ENCODE peak calls at places on chromosomes 13 and 19, in five cellular contexts. G is HCT116, O is gastrocnemius medialis, I is BE2C, U is astrocyte. E is an unnamed sample.
A peak's percentile ranks its signal among the peaks of the same experiment; 100 is the strongest.

GRCh38 chr19:49361438-49362047 is 673 bp downstream of the TEAD2 start:
- DNase-seq in O (peak; percentile 45), U (peak; percentile 65), G (peak; percentile 56), I (peak; percentile 67), E (no peak)

GRCh38 chr13:33057019-33057785 is 41.0 kb downstream of the KL start:
- DNase-seq in I (peak; percentile 29), G (no peak), O (no peak), U (no peak), E (no peak)

GRCh38 chr19:11377237-11377636 is 2.8 kb downstream of the SWSAP1 start:
- DNase-seq in O (peak; percentile 25), I (peak; percentile 37), G (no peak), U (peak; percentile 86), E (no peak)

GRCh38 chr19:5621311-5621944 is 1.1 kb downstream of the SAFB2 start:
- DNase-seq in G (no peak), I (no peak), O (peak; percentile 30), U (no peak), E (no peak)

GRCh38 chr13:76823969-76824368 is 62.2 kb downstream of the KCTD12 start:
- DNase-seq in G (no peak), O (no peak), U (no peak), I (no peak), E (no peak)

GRCh38 chr13:56515441-56515840 is 625.3 kb upstream of the PRR20A start:
- DNase-seq in G (no peak), U (no peak), I (no peak), O (no peak), E (no peak)

GRCh38 chr19:6556043-6556449 is 25.2 kb downstream of the TNFSF9 start:
- DNase-seq in G (no peak), I (no peak), U (no peak), O (no peak), E (no peak)

GRCh38 chr13:71968025-71968424 is 101.0 kb upstream of the DACH1 start:
- DNase-seq in U (peak; percentile 4), O (no peak), I (no peak), G (no peak), E (no peak)

GRCh38 chr19:50646074-50646807 is 3.0 kb upstream of the C19orf81 start:
- DNase-seq in U (no peak), O (no peak), G (peak; percentile 48), I (peak; percentile 64), E (no peak)

GRCh38 chr13:55160911-55161310 is 1979.8 kb upstream of the PRR20A start:
- DNase-seq in O (no peak), G (no peak), U (no peak), I (no peak), E (no peak)

DNA sequence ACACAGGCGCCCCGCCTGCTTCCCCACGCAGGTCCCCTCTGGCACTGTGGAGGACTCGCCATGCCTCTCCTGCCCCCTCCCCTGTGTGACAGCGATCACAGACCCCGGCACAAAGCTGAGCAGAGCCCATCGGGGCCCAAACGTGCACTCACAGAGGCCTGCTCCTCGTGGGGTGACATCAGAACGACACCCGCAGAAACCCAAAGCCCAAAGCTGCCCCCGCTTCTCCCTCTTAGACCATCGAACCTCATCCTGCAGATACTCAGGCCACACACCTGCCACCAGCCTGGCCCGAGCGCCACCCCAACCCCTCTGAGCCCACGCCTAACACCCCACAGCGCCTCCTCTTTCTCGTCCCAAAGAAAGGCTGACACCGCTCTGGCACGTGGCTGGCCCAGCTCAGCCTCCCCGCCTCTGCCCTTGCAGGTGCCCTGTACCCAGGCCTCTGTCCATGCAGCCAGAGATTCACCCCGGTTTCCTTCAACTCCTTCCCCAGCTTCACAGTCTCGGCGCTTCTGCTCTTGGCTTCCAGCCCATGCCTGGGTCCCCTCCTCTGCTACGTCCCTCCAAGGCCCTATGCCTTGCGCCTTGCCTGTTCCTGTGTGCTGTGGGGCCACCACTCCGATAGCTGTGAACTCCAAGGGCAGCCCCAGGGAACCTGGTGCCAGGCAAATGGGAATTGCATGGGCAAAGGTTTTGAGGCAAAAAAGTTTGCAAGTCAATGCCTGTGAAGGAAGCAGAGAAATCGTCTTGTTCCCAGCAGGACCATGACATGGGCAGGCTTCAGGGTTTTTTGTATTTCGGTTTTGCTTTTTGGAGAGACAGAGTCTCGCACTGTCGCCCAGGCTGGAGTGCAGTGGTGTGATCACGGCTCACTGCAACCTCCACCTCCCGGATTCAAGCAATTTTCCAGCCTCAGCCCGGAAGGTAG is 833 bp upstream of the CBARP start:
- DNase-seq in O (no peak), G (no peak), U (no peak), I (no peak), E (no peak)
- H3K4me3 ChIP-seq in O (peak overlapping the region; percentile 36), G (peak overlapping the region; percentile 47), U (no peak overlapping the region), I (peak overlapping the region; percentile 44), E (no peak overlapping the region)

DNA sequence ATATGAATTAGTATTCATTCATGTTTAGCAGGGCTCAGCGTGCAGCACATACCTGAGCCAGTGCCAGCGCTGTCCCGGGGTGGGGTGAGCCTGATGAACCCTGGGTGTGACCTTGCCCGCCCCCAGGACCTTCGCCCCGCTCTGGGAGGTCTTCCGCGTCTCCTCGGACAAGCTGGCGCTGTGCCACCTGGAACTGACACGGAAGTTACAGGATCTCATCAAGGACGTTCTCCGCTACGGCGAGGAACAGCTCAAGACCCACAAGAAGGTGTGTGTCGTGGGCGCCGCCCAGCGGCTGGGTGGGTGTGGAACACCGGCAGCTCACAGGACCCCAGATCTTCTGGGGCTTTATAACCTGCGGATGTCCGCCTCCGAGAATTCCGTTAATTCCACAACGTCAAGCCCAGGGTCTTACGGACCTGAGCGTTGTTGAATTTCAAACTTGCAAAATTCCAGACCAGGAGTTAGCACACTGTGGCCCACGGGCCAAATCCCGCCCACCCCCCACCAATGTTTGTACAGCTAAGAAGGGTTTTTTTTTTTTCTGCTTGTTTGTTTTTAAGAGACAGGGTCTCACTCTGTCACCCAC is 15.4 kb downstream of the FCHO1 start:
- DNase-seq in O (peak; percentile 43), G (peak; percentile 88), I (peak; percentile 48), U (peak; percentile 52), E (no peak)
- H3K4me3 ChIP-seq in O (no peak overlapping the region), G (peak overlapping the region; percentile 50), I (no peak overlapping the region), U (no peak overlapping the region), E (peak overlapping the region; percentile 20)

GRCh38 chr13:96782186-96782585 is 212.1 kb downstream of the OXGR1 start:
- DNase-seq in I (no peak), O (no peak), G (no peak), U (no peak), E (no peak)
- H3K4me3 ChIP-seq in I (no peak overlapping the region), O (no peak overlapping the region), G (no peak overlapping the region), U (no peak overlapping the region), E (no peak overlapping the region)

DNA sequence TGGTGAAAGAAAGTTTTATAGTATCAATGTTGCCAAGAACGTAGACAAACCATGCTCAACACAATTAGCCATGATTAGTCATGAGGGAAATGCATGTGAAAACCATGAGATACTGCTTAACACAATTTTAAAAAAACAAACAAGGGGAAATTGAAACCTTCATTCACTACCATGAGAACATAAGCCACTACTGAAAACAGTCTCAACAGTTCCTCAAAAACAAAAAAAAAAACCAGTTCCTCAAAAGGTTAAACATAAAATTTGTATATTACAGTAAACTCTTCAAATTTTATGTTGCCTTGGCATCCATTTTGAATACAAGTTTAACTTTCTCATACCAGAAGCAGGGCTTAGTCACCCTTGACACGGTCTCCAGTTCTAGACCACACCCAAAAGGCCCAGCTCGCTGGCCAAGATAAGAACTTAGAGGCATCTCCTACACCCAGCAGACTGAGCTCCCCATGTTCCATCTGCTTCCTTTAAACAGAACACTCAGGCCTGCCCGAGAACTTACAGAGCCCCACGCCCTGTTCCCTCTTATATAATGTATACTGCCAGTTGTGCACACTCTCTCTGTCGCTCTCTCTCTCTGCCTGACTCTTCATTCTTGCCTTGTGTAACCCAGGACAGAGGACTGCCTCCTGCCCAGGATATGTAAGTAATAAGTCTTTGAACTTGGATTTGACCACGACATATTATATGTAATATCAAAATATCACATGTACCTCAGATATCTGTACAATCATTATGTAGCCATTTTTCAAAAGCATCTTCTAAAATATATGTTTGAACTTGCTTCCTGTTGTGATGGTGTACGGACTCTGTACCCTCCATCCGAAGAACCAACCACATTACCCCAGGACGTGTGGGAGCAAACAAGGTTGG is 67.4 kb downstream of the STK24 start:
- DNase-seq in O (peak; percentile 65), G (peak; percentile 63), I (no peak), U (peak; percentile 86), E (peak; percentile 61)
- H3K4me3 ChIP-seq in O (no peak overlapping the region), G (peak overlapping the region; percentile 28), I (no peak overlapping the region), U (no peak overlapping the region), E (no peak overlapping the region)

E was measured in keratinocyte.